ENCODE peak calls at places on chromosomes 3 and 15, in four cellular contexts. K, T, H and U are unnamed samples. For H3K4me1, the result is how much of the 10 kb centered on the place peaks cover.

GRCh38 chr15:100111103-100112060 is 230.4 kb downstream of the ADAMTS17 start:
- DNase-seq in K (peak), T (no peak), H (peak), U (peak)

GRCh38 chr3:35383719-35384555 is 255.4 kb upstream of the ARPP21 start:
- DNase-seq in K (no peak), T (peak), H (no peak), U (no peak)

GRCh38 chr15:31175484-31175883 is 74.0 kb upstream of the TRPM1 start:
- DNase-seq in K (no peak), T (no peak), H (no peak), U (no peak)

GRCh38 chr15:79003301-79003700 is 58.5 kb upstream of the CTSH start:
- DNase-seq in K (no peak), T (no peak), H (no peak), U (no peak)

GRCh38 chr15:101354891-101355623 is 60.0 kb upstream of the SNRPA1 start:
- DNase-seq in K (no peak), T (no peak), H (no peak), U (no peak)

GRCh38 chr15:96115642-96116041 is 214.9 kb upstream of the NR2F2 start:
- DNase-seq in K (peak), T (no peak), H (peak), U (no peak)

GRCh38 chr3:13088020-13089006 is 15.1 kb upstream of the IQSEC1 start:
- DNase-seq in K (no peak), T (no peak), H (no peak), U (no peak)

GRCh38 chr3:184505053-184505452 is 56.5 kb upstream of the EPHB3 start:
- DNase-seq in K (no peak), T (no peak), H (no peak), U (no peak)

GRCh38 chr3:131731709-131732108 is 228.9 kb upstream of the MRPL3 start:
- DNase-seq in K (no peak), T (no peak), H (no peak), U (no peak)

GRCh38 chr15:87369269-87369668 is 887.3 kb downstream of the NTRK3 start:
- DNase-seq in K (peak), T (no peak), H (no peak), U (no peak)

GRCh38 chr15:73049564-73050215 is 2.6 kb upstream of the NEO1 start:
- DNase-seq in K (no peak), T (peak), H (no peak), U (no peak)

GRCh38 chr3:134197681-134198261 is 52.9 kb downstream of the RYK start:
- DNase-seq in K (peak), T (peak), H (peak), U (no peak)

GRCh38 chr3:121414924-121415323 is 130.9 kb downstream of the POLQ start:
- DNase-seq in K (no peak), T (no peak), H (no peak), U (no peak)

GRCh38 chr3:182527745-182528144 is 265.6 kb upstream of the ATP11B start:
- DNase-seq in K (no peak), T (no peak), H (no peak), U (no peak)

GRCh38 chr3:129226374-129226773 is 23.0 kb upstream of the COPG1 start:
- DNase-seq in K (peak), T (no peak), H (no peak), U (peak)

GRCh38 chr3:183085634-183086390 is 13.5 kb downstream of the MCCC1 start:
- DNase-seq in K (peak), T (peak), H (peak), U (no peak)

GRCh38 chr15:32802296-32802936 is 84.6 kb downstream of the GREM1 start:
- DNase-seq in K (peak), T (no peak), H (no peak), U (no peak)

GRCh38 chr3:72769758-72770540 is 78.3 kb downstream of the SHQ1 start:
- DNase-seq in K (no peak), T (no peak), H (no peak), U (no peak)

GRCh38 chr15:74251187-74251811 is 15.2 kb downstream of the CCDC33 start:
- DNase-seq in K (no peak), T (no peak), H (no peak), U (peak)

GRCh38 chr3:10164546-10165393 is at the start of gene IRAK2:
- DNase-seq in K (peak), T (peak), H (peak), U (peak)

GRCh38 chr3:195154793-195155535 is 116.0 kb downstream of the XXYLT1 start:
- DNase-seq in K (peak), T (no peak), H (peak), U (peak)

GRCh38 chr3:64111872-64112271 is 88.6 kb upstream of the PSMD6 start:
- DNase-seq in K (no peak), T (no peak), H (no peak), U (no peak)

GRCh38 chr3:119255214-119255613 is 14.5 kb upstream of the B4GALT4 start:
- DNase-seq in K (no peak), T (no peak), H (no peak), U (no peak)

GRCh38 chr3:143480306-143480852 is 360.8 kb downstream of the CHST2 start:
- DNase-seq in K (no peak), T (no peak), H (peak), U (no peak)

GRCh38 chr3:127718244-127718915 is 45.6 kb downstream of the ABTB1 start:
- DNase-seq in K (no peak), T (no peak), H (no peak), U (no peak)

GRCh38 chr3:127720985-127721384 is 48.2 kb downstream of the ABTB1 start:
- DNase-seq in K (no peak), T (no peak), H (no peak), U (no peak)

GRCh38 chr3:127717357-127718243 is 44.8 kb downstream of the ABTB1 start:
- DNase-seq in K (no peak), T (no peak), H (no peak), U (no peak)

GRCh38 chr3:127720161-127720823 is 47.5 kb downstream of the ABTB1 start:
- DNase-seq in K (no peak), T (no peak), H (no peak), U (no peak)

GRCh38 chr3:127718916-127719290 is 46.2 kb downstream of the ABTB1 start:
- DNase-seq in K (no peak), T (no peak), H (no peak), U (no peak)
- H3K4me1 ChIP-seq in K (under half), T (under half), H (under half), U (half or more)

GRCh38 chr3:42216820-42217416 is 49.1 kb downstream of the CCK start:
- DNase-seq in K (no peak), T (no peak), H (no peak), U (no peak)
- H3K4me1 ChIP-seq in K (under half), T (under half), H (under half), U (under half)

DNA sequence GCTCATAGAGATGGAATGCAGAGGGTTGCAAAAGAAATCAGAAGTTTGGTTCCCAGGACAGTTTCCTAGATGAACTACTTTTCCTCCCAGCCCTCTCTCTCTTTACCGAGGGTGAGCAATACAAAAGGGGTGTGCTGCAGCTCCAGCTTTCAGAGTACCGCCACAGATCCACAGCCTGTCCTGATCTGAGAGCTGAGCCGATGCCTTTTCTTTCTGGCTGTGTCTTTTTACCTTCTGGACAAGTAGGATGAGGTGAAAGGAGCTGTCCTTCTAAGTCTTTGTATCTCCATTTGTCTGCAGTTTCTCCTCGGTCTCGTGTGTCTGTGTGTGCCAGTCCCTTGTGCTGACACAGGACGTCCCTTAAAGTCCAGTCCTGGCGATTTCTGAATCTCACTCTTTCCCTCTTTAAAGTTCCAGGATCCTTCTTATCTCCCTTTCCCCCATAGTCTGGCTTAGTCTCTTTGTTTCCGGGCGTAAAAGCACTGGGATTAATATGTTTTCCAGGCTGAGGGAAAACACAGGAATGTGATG is 545 bp downstream of the CCDC80 start:
- DNase-seq in K (no peak), T (peak), H (peak), U (no peak)
- H3K4me1 ChIP-seq in K (under half), T (under half), H (under half), U (under half)

DNA sequence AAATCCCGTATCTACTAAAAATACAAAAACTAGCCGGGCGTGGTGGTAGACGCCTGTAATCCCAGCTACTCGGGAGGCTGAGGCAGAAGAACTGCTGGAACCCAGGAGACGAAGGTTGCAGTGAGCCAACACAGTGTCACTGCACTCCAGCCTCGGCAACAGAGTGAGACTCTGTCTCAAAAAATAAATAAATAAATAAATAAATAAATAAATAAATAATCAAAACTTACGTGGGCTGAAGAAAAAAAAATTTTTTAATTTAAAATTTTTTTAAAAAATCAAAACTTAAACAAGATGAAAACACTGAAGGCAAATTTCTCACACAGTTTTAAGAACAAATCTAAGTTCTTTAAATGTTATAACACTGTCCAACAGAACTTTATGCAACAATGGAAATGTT is 14.4 kb downstream of the MSL2 start:
- DNase-seq in K (no peak), T (no peak), H (no peak), U (no peak)
- H3K4me1 ChIP-seq in K (under half), T (under half), H (under half), U (half or more)

GRCh38 chr3:152318512-152318911 is 49.8 kb downstream of the MBNL1 start:
- DNase-seq in K (no peak), T (no peak), H (no peak), U (no peak)
- H3K4me1 ChIP-seq in K (under half), T (under half), H (under half), U (half or more)

GRCh38 chr3:44712455-44713075 is at the start of gene ZNF502:
- DNase-seq in K (peak), T (peak), H (peak), U (peak)
- H3K4me1 ChIP-seq in K (under half), T (under half), H (under half), U (under half)

GRCh38 chr3:77147836-77148578 is 108.1 kb downstream of the ROBO2 start:
- DNase-seq in K (no peak), T (no peak), H (no peak), U (no peak)
- H3K4me1 ChIP-seq in K (under half), T (under half), H (under half), U (under half)

GRCh38 chr3:57983734-57984518 is 24.3 kb upstream of the FLNB start:
- DNase-seq in K (peak), T (peak), H (peak), U (peak)

GRCh38 chr3:57982561-57983243 is 25.5 kb upstream of the FLNB start:
- DNase-seq in K (no peak), T (no peak), H (no peak), U (no peak)

GRCh38 chr3:57980416-57980815 is 27.8 kb upstream of the FLNB start:
- DNase-seq in K (no peak), T (no peak), H (no peak), U (no peak)

GRCh38 chr3:57977755-57978715 is 30.2 kb upstream of the FLNB start:
- DNase-seq in K (peak), T (no peak), H (peak), U (no peak)

DNA sequence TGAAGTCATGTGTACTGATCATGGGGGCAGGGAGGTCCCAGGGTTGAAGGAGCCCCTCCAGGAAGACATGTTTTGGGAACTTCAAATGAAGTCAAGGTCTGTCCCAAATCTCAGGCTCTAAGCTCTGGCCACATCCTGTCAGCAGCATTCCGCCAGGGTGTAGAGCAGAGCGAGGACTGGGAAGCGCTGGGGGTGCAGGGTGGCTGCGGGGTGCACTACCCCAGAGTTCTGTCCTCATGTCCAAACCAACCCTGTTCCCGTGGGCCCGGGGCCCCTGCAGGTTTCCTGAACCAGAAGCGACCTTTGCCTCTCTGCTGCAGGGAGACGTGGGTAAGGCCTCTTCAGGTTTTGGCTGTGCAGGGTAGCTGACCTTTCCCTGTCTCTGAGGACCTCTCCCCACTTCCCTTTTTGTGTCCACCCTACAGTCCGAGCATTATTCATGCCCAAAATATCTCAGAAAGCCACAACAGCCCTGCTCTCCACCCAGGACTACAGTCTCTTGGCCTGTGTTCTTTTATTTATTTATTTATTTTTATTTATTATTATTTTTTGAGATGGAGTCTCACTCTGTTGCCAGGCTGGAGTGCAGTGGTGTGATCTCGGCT is 26.6 kb upstream of the FLNB start:
- DNase-seq in K (no peak), T (no peak), H (no peak), U (no peak)
- H3K4me1 ChIP-seq in K (under half), T (under half), H (under half), U (under half)

GRCh38 chr3:30600572-30600971 is 5.8 kb upstream of the TGFBR2 start:
- DNase-seq in K (no peak), T (no peak), H (no peak), U (no peak)
- H3K4me1 ChIP-seq in K (under half), T (under half), H (under half), U (under half)